ENCODE peak calls at places on chromosomes 1 and 21, in seven cellular contexts. One of them, this sample, is unnamed.
A peak's percentile ranks its signal among the peaks of the same experiment; 100 is the strongest.

GRCh38 chr1:209876091-209876800 is 48.5 kb downstream of the UTP25 start:
- DNase-seq in GM12878: no peak
- DNase-seq in K562: no peak
- DNase-seq in SK-N-SH: no peak
- DNase-seq in HCT116: no peak
- DNase-seq in HepG2: no peak
- DNase-seq in H1: no peak
- DNase-seq in this sample: no peak

GRCh38 chr21:45130324-45130774 is 56.0 kb downstream of the ADARB1 start:
- DNase-seq in K562: no peak
- DNase-seq in HCT116: no peak
- DNase-seq in SK-N-SH: no peak
- DNase-seq in H1: no peak
- DNase-seq in GM12878: no peak
- DNase-seq in HepG2: no peak
- DNase-seq in this sample: no peak

GRCh38 chr1:98991127-98992003 is 13.3 kb downstream of the PLPPR5 start:
- DNase-seq in SK-N-SH: no peak
- DNase-seq in H1: no peak
- DNase-seq in HCT116: peak; percentile 40
- DNase-seq in HepG2: peak; percentile 21
- DNase-seq in GM12878: peak; percentile 1
- DNase-seq in K562: peak; percentile 3
- DNase-seq in this sample: no peak

GRCh38 chr1:52678961-52679897 is 18.9 kb downstream of the COA7 start:
- DNase-seq in SK-N-SH: no peak
- DNase-seq in H1: no peak
- DNase-seq in K562: no peak
- DNase-seq in HepG2: no peak
- DNase-seq in GM12878: no peak
- DNase-seq in HCT116: no peak
- DNase-seq in this sample: no peak

GRCh38 chr1:212179394-212180076 is 105.7 kb upstream of the PPP2R5A start:
- DNase-seq in SK-N-SH: no peak
- DNase-seq in H1: no peak
- DNase-seq in K562: peak; percentile 44
- DNase-seq in GM12878: no peak
- DNase-seq in HCT116: peak; percentile 41
- DNase-seq in HepG2: no peak
- DNase-seq in this sample: no peak

GRCh38 chr1:201430790-201431189 is 9.3 kb upstream of the TNNI1 start:
- DNase-seq in GM12878: no peak
- DNase-seq in H1: no peak
- DNase-seq in SK-N-SH: peak; percentile 65
- DNase-seq in HCT116: no peak
- DNase-seq in K562: no peak
- DNase-seq in HepG2: no peak
- DNase-seq in this sample: no peak

GRCh38 chr1:119982006-119982405 is 85.7 kb upstream of the ADAM30 start:
- DNase-seq in HepG2: no peak
- DNase-seq in GM12878: no peak
- DNase-seq in HCT116: no peak
- DNase-seq in H1: no peak
- DNase-seq in SK-N-SH: no peak
- DNase-seq in K562: no peak
- DNase-seq in this sample: no peak

GRCh38 chr1:153260980-153261792 is 1.7 kb downstream of the LORICRIN start:
- DNase-seq in SK-N-SH: peak; percentile 69
- DNase-seq in HepG2: no peak
- DNase-seq in HCT116: no peak
- DNase-seq in GM12878: no peak
- DNase-seq in K562: peak; percentile 6
- DNase-seq in H1: no peak
- DNase-seq in this sample: no peak

GRCh38 chr1:220921498-220921897 is 42.3 kb downstream of the HLX start:
- DNase-seq in GM12878: no peak
- DNase-seq in SK-N-SH: no peak
- DNase-seq in H1: no peak
- DNase-seq in K562: no peak
- DNase-seq in HCT116: no peak
- DNase-seq in HepG2: no peak
- DNase-seq in this sample: no peak

GRCh38 chr1:66575739-66576138 is 41.8 kb downstream of the SGIP1 start:
- DNase-seq in K562: peak; percentile 2
- DNase-seq in HepG2: peak; percentile 24
- DNase-seq in SK-N-SH: peak; percentile 24
- DNase-seq in GM12878: no peak
- DNase-seq in HCT116: no peak
- DNase-seq in H1: no peak
- DNase-seq in this sample: no peak

GRCh38 chr1:36175137-36176095 is 19.5 kb downstream of the MAP7D1 start:
- DNase-seq in HCT116: no peak
- DNase-seq in HepG2: no peak
- DNase-seq in GM12878: no peak
- DNase-seq in K562: no peak
- DNase-seq in SK-N-SH: no peak
- DNase-seq in H1: no peak
- DNase-seq in this sample: no peak

GRCh38 chr1:45345014-45345413 is 4.8 kb upstream of the MUTYH start:
- DNase-seq in K562: no peak
- DNase-seq in HepG2: no peak
- DNase-seq in HCT116: no peak
- DNase-seq in GM12878: no peak
- DNase-seq in SK-N-SH: no peak
- DNase-seq in H1: no peak
- DNase-seq in this sample: no peak

GRCh38 chr1:45344491-45344890 is 4.3 kb upstream of the MUTYH start:
- DNase-seq in HepG2: no peak
- DNase-seq in GM12878: no peak
- DNase-seq in K562: no peak
- DNase-seq in H1: no peak
- DNase-seq in SK-N-SH: no peak
- DNase-seq in HCT116: no peak
- DNase-seq in this sample: no peak

GRCh38 chr1:45337630-45338320 is 2.2 kb upstream of the TOE1 start:
- DNase-seq in GM12878: no peak
- DNase-seq in SK-N-SH: no peak
- DNase-seq in H1: no peak
- DNase-seq in HepG2: no peak
- DNase-seq in K562: no peak
- DNase-seq in HCT116: no peak
- DNase-seq in this sample: no peak

GRCh38 chr1:45339694-45340558 is at the start of the genes MUTYH and TOE1:
- DNase-seq in GM12878: peak; percentile 73
- DNase-seq in H1: peak; percentile 88
- DNase-seq in SK-N-SH: peak; percentile 96
- DNase-seq in K562: peak; percentile 98
- DNase-seq in HCT116: peak; percentile 79
- DNase-seq in HepG2: peak; percentile 87
- DNase-seq in this sample: peak; percentile 84

DNA sequence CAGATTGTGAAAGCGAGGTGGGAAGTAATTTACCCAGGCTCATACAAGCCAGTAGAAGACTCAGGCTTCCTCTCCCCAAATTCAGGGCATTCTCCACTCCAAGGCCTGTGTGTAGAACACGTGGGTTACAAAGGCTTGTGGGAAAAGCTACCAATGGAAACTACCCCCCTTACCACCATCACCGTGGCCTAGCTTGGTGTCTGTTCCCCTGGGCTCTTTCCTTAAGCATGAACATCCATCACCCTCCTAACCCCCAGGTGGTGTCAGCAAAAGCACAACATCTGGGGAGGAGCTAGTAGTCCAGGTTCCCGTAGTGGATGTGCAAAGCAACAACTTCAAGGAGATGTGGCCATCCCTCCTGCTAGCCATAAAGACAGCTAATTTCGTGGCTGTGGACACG is 576 bp upstream of the MUTYH start:
- DNase-seq in HepG2: peak; percentile 18
- DNase-seq in HCT116: no peak
- DNase-seq in GM12878: no peak
- DNase-seq in SK-N-SH: peak; percentile 39
- DNase-seq in K562: peak; percentile 67
- DNase-seq in H1: no peak
- DNase-seq in this sample: no peak
- TF ChIP-seq JUND in HepG2: no peak
- TF ChIP-seq JUND in HCT116: no peak
- TF ChIP-seq JUND in GM12878: no peak
- TF ChIP-seq JUND in SK-N-SH: no peak
- TF ChIP-seq JUND in K562: no peak
- TF ChIP-seq JUND in H1: no peak
- TF ChIP-seq JUND in this sample: no peak

GRCh38 chr1:113325039-113325438 is 65.3 kb upstream of the MAGI3 start:
- DNase-seq in K562: peak; percentile 30
- DNase-seq in HCT116: peak; percentile 56
- DNase-seq in GM12878: no peak
- DNase-seq in H1: no peak
- DNase-seq in HepG2: peak; percentile 9
- DNase-seq in SK-N-SH: no peak
- DNase-seq in this sample: no peak
- TF ChIP-seq JUND in K562: peak; percentile 60
- TF ChIP-seq JUND in HCT116: peak; percentile 46
- TF ChIP-seq JUND in GM12878: no peak
- TF ChIP-seq JUND in H1: no peak
- TF ChIP-seq JUND in HepG2: no peak
- TF ChIP-seq JUND in SK-N-SH: no peak
- TF ChIP-seq JUND in this sample: no peak

GRCh38 chr1:206685256-206685748 is 597 bp downstream of the MAPKAPK2 start:
- DNase-seq in K562: peak; percentile 60
- DNase-seq in GM12878: no peak
- DNase-seq in HCT116: no peak
- DNase-seq in SK-N-SH: peak; percentile 86
- DNase-seq in H1: no peak
- DNase-seq in HepG2: no peak
- DNase-seq in this sample: peak; percentile 73

GRCh38 chr1:206687251-206687914 is 2.7 kb downstream of the MAPKAPK2 start:
- DNase-seq in SK-N-SH: no peak
- DNase-seq in HCT116: no peak
- DNase-seq in HepG2: no peak
- DNase-seq in GM12878: no peak
- DNase-seq in K562: no peak
- DNase-seq in H1: no peak
- DNase-seq in this sample: no peak

GRCh38 chr1:206687915-206688442 is 3.3 kb downstream of the MAPKAPK2 start:
- DNase-seq in H1: peak; percentile 64
- DNase-seq in HepG2: no peak
- DNase-seq in GM12878: no peak
- DNase-seq in HCT116: no peak
- DNase-seq in K562: peak; percentile 69
- DNase-seq in SK-N-SH: no peak
- DNase-seq in this sample: no peak

GRCh38 chr1:206685749-206686485 is 1.2 kb downstream of the MAPKAPK2 start:
- DNase-seq in K562: peak; percentile 66
- DNase-seq in H1: no peak
- DNase-seq in HCT116: peak; percentile 24
- DNase-seq in HepG2: peak; percentile 54
- DNase-seq in GM12878: no peak
- DNase-seq in SK-N-SH: peak; percentile 78
- DNase-seq in this sample: peak; percentile 87

GRCh38 chr1:206686486-206687249 is 2.0 kb downstream of the MAPKAPK2 start:
- DNase-seq in K562: peak; percentile 60
- DNase-seq in HepG2: no peak
- DNase-seq in H1: no peak
- DNase-seq in SK-N-SH: no peak
- DNase-seq in HCT116: no peak
- DNase-seq in GM12878: no peak
- DNase-seq in this sample: no peak
- TF ChIP-seq JUND in K562: no peak
- TF ChIP-seq JUND in HepG2: no peak
- TF ChIP-seq JUND in H1: no peak
- TF ChIP-seq JUND in SK-N-SH: no peak
- TF ChIP-seq JUND in HCT116: no peak
- TF ChIP-seq JUND in GM12878: no peak
- TF ChIP-seq JUND in this sample: no peak

GRCh38 chr1:39668894-39669293 is 3.0 kb downstream of the NT5C1A start:
- DNase-seq in SK-N-SH: no peak
- DNase-seq in HCT116: no peak
- DNase-seq in HepG2: no peak
- DNase-seq in H1: no peak
- DNase-seq in GM12878: no peak
- DNase-seq in K562: no peak
- DNase-seq in this sample: no peak
- TF ChIP-seq JUND in SK-N-SH: no peak
- TF ChIP-seq JUND in HCT116: no peak
- TF ChIP-seq JUND in HepG2: no peak
- TF ChIP-seq JUND in H1: no peak
- TF ChIP-seq JUND in GM12878: no peak
- TF ChIP-seq JUND in K562: no peak
- TF ChIP-seq JUND in this sample: no peak

GRCh38 chr1:40981702-40982448 is 2.4 kb downstream of the CTPS1 start:
- DNase-seq in HepG2: no peak
- DNase-seq in GM12878: no peak
- DNase-seq in HCT116: no peak
- DNase-seq in H1: no peak
- DNase-seq in SK-N-SH: no peak
- DNase-seq in K562: peak; percentile 36
- DNase-seq in this sample: no peak
- TF ChIP-seq JUND in HepG2: no peak
- TF ChIP-seq JUND in GM12878: no peak
- TF ChIP-seq JUND in HCT116: no peak
- TF ChIP-seq JUND in H1: no peak
- TF ChIP-seq JUND in SK-N-SH: no peak
- TF ChIP-seq JUND in K562: peak; percentile 19
- TF ChIP-seq JUND in this sample: no peak

GRCh38 chr1:218165687-218166088 is 119.4 kb upstream of the RRP15 start:
- DNase-seq in K562: no peak
- DNase-seq in HepG2: no peak
- DNase-seq in H1: no peak
- DNase-seq in GM12878: no peak
- DNase-seq in SK-N-SH: no peak
- DNase-seq in HCT116: no peak
- DNase-seq in this sample: no peak

DNA sequence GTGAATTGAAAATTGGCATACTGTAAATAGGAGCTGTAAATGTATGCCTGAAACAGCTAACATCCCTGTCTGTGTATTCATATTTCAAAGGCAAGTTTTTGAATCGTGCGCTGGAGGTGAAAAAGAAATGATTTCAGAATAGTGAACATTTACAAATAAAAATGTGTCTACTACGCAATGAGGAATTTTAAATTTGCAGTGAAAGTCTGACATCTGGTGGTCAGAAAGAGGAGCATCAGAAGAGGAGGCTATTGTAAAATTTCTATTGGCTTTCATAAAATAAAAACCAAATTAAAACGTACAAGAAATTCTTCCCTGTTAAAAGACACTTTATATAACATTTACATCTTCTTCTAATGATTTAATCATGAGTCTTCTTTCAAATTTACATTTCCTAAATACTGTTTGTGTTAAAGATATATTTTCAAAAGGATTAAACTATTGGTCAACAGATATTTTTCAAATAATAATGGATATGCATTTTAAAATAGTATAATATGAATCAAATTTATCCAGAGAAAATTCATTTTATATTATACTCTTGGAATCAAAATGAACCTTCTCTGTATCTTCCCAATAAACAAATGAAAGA is 113.7 kb upstream of the RRP15 start:
- DNase-seq in HepG2: peak; percentile 12
- DNase-seq in H1: no peak
- DNase-seq in SK-N-SH: peak; percentile 35
- DNase-seq in GM12878: no peak
- DNase-seq in K562: peak; percentile 42
- DNase-seq in HCT116: peak; percentile 24
- DNase-seq in this sample: no peak
- TF ChIP-seq JUND in HepG2: no peak
- TF ChIP-seq JUND in H1: no peak
- TF ChIP-seq JUND in SK-N-SH: no peak
- TF ChIP-seq JUND in GM12878: no peak
- TF ChIP-seq JUND in K562: no peak
- TF ChIP-seq JUND in HCT116: no peak
- TF ChIP-seq JUND in this sample: no peak

GRCh38 chr1:91844862-91845528 is 41.0 kb downstream of the TGFBR3 start:
- DNase-seq in K562: no peak
- DNase-seq in HCT116: no peak
- DNase-seq in GM12878: no peak
- DNase-seq in HepG2: peak; percentile 87
- DNase-seq in SK-N-SH: no peak
- DNase-seq in H1: no peak
- DNase-seq in this sample: no peak
- TF ChIP-seq JUND in K562: no peak
- TF ChIP-seq JUND in HCT116: no peak
- TF ChIP-seq JUND in GM12878: no peak
- TF ChIP-seq JUND in HepG2: no peak
- TF ChIP-seq JUND in SK-N-SH: no peak
- TF ChIP-seq JUND in H1: no peak
- TF ChIP-seq JUND in this sample: no peak